ENCODE peak calls at places on chromosomes 11 and 22, in four cellular contexts. C is sigmoid colon, S is Peyer's patch, K is keratinocyte. D is an unnamed sample.

GRCh38 chr22:45604239-45604711 is 67.4 kb upstream of the ATXN10 start:
- DNase-seq in C (peak; percentile 52), K (peak; percentile 84), S (peak; percentile 6), D (no peak)

GRCh38 chr11:32186118-32186517 is 95.2 kb downstream of the RCN1 start:
- DNase-seq in K (no peak), C (no peak), S (no peak), D (no peak)

GRCh38 chr11:97621282-97621681 is 1231.5 kb downstream of the JRKL start:
- DNase-seq in S (no peak), K (no peak), C (no peak), D (no peak)

GRCh38 chr11:130052556-130052955 is 17.1 kb upstream of the APLP2 start:
- DNase-seq in S (no peak), K (no peak), C (no peak), D (no peak)

GRCh38 chr11:6523253-6523652 is 26.2 kb downstream of the DNHD1 start:
- DNase-seq in S (no peak), K (peak; percentile 45), C (no peak), D (no peak)

GRCh38 chr11:43327987-43328386 is 16.2 kb downstream of the API5 start:
- DNase-seq in C (no peak), S (no peak), K (peak; percentile 73), D (no peak)

GRCh38 chr22:45485271-45485670 is 17.4 kb upstream of the FBLN1 start:
- DNase-seq in C (no peak), K (no peak), S (no peak), D (no peak)

GRCh38 chr11:123063396-123064267 is 1.7 kb upstream of the HSPA8 start:
- DNase-seq in C (peak; percentile 79), S (no peak), K (no peak), D (peak; percentile 73)

GRCh38 chr11:12392672-12393071 is 15.3 kb downstream of the PARVA start:
- DNase-seq in K (peak; percentile 48), C (no peak), S (no peak), D (no peak)

GRCh38 chr22:38348751-38349496 is 31.7 kb upstream of the CSNK1E start:
- DNase-seq in C (peak; percentile 40), S (no peak), K (no peak), D (peak; percentile 38)

GRCh38 chr22:37581534-37581933 is 1.6 kb upstream of the LGALS2 start:
- DNase-seq in K (no peak), S (peak; percentile 63), C (no peak), D (no peak)

GRCh38 chr11:92455221-92455790 is 230.7 kb downstream of the FAT3 start:
- DNase-seq in S (no peak), C (no peak), K (no peak), D (no peak)

GRCh38 chr11:69127091-69127850 is 28.5 kb upstream of the SMIM38 start:
- DNase-seq in S (peak; percentile 27), K (no peak), C (no peak), D (no peak)

GRCh38 chr22:32745251-32745995 is 56.1 kb upstream of the TIMP3 start:
- DNase-seq in S (no peak), C (peak; percentile 85), K (peak; percentile 50), D (peak; percentile 74)

GRCh38 chr11:63012450-63013238 is 3.0 kb downstream of the SLC22A8 start:
- DNase-seq in C (peak; percentile 20), K (no peak), S (no peak), D (no peak)

GRCh38 chr11:2316169-2316962 is 14.6 kb downstream of the TSPAN32 start:
- DNase-seq in K (no peak), S (peak; percentile 33), C (no peak), D (no peak)

GRCh38 chr11:43681543-43681942 is 1.0 kb downstream of the HSD17B12 start:
- DNase-seq in S (no peak), K (no peak), C (no peak), D (no peak)

DNA sequence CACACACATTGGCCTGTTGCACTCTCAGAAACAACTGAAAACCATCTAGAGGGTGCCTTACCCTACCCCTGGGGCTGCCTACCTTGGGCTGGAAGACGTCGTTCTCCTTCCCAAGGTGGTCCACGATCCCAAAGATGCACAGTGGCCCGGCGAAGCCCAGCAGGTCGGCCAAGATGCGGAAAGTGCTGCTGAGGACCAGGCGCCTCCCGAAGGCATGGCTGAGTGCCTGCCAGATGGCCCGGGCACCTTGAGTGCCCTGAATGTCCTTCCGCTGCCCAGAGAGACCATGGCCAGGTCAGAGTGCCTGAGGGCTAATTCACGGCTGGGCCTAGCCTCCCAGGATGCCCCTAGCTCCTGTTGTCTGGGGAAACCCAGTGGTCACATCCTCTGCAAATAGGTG is 16.2 kb downstream of the ABCC8 start:
- DNase-seq in K (no peak), C (no peak), S (no peak), D (no peak)
- H3K9me3 ChIP-seq in K (no peaks in the 10 kb centered on the region), C (no peaks in the 10 kb centered on the region), S (no peaks in the 10 kb centered on the region), D (no peaks in the 10 kb centered on the region)

GRCh38 chr11:26823963-26824362 is 102.1 kb upstream of the SLC5A12 start:
- DNase-seq in K (no peak), C (no peak), S (no peak), D (no peak)
- TF ChIP-seq CTCF in K (no peak), C (no peak), S (no peak), D (no peak)

GRCh38 chr11:65355776-65356393 is 1.3 kb downstream of the TIGD3 start:
- DNase-seq in C (peak; percentile 73), S (peak; percentile 56), K (no peak), D (no peak)
- H3K4me3 ChIP-seq in C (peak overlapping the region; percentile 79), S (peak overlapping the region; percentile 86), K (peak overlapping the region; percentile 68), D (peak overlapping the region; percentile 56)

GRCh38 chr22:27303718-27304117 is 497.8 kb downstream of the MN1 start:
- DNase-seq in C (no peak), K (no peak), S (no peak), D (no peak)

GRCh38 chr22:27298387-27299141 is 503.0 kb downstream of the MN1 start:
- DNase-seq in K (no peak), C (no peak), S (no peak), D (no peak)

GRCh38 chr22:27299181-27300085 is 502.1 kb downstream of the MN1 start:
- DNase-seq in C (no peak), S (no peak), K (no peak), D (no peak)

GRCh38 chr22:27302501-27302900 is 499.1 kb downstream of the MN1 start:
- DNase-seq in S (no peak), K (no peak), C (no peak), D (no peak)

GRCh38 chr22:27300661-27301285 is 500.8 kb downstream of the MN1 start:
- DNase-seq in K (no peak), S (no peak), C (no peak), D (no peak)
- H3K9me3 ChIP-seq in K (no peaks in the 10 kb centered on the region), S (no peaks in the 10 kb centered on the region), C (no peaks in the 10 kb centered on the region), D (no peaks in the 10 kb centered on the region)

GRCh38 chr11:103901656-103902055 is 134.8 kb upstream of the DDI1 start:
- DNase-seq in C (no peak), S (no peak), K (no peak), D (no peak)

GRCh38 chr11:103903621-103904323 is 132.7 kb upstream of the DDI1 start:
- DNase-seq in K (no peak), C (no peak), S (no peak), D (no peak)

GRCh38 chr11:103906291-103906850 is 130.1 kb upstream of the DDI1 start:
- DNase-seq in S (no peak), C (no peak), K (no peak), D (no peak)

GRCh38 chr11:103904324-103904667 is 132.1 kb upstream of the DDI1 start:
- DNase-seq in K (no peak), C (no peak), S (no peak), D (no peak)

GRCh38 chr11:103903005-103903404 is 133.4 kb upstream of the DDI1 start:
- DNase-seq in K (no peak), C (no peak), S (no peak), D (no peak)
- TF ChIP-seq CTCF in K (no peak), C (no peak), S (no peak), D (no peak)

GRCh38 chr11:22343411-22344032 is 5.3 kb downstream of the SLC17A6 start:
- DNase-seq in S (no peak), K (no peak), C (no peak), D (no peak)

GRCh38 chr11:22342599-22343138 is 4.5 kb downstream of the SLC17A6 start:
- DNase-seq in K (no peak), C (no peak), S (no peak), D (no peak)

GRCh38 chr11:22341582-22341919 is 3.4 kb downstream of the SLC17A6 start:
- DNase-seq in K (no peak), S (no peak), C (no peak), D (no peak)

GRCh38 chr11:22338465-22338810 is 257 bp downstream of the SLC17A6 start:
- DNase-seq in S (no peak), C (no peak), K (no peak), D (no peak)

GRCh38 chr11:22340803-22341581 is 2.8 kb downstream of the SLC17A6 start:
- DNase-seq in S (no peak), K (no peak), C (no peak), D (no peak)
- H3K4me3 ChIP-seq in S (no peak overlapping the region), K (no peak overlapping the region), C (no peak overlapping the region), D (no peak overlapping the region)

DNA sequence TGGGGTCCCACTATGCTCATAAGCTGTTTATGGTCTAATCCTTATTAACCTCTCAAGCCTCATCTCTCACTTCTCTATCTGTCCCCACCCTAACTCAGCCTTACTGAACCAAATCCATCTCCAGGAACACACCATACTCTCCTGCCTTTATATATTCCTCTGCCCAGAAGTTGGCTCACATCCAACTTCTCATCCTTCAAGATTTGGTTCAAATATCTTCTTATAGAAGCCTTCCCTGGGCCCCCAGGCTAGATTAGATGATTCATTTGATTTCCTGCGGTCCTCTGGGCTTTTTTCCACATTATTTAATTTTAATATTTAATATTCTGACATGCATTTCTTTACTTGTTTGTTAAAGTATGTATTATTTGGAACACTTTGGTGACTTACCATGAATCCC is 23.2 kb downstream of the MEI1 start:
- DNase-seq in S (no peak), K (no peak), C (no peak), D (no peak)
- H3K9me3 ChIP-seq in S (no peaks in the 10 kb centered on the region), K (no peaks in the 10 kb centered on the region), C (no peaks in the 10 kb centered on the region), D (no peaks in the 10 kb centered on the region)

DNA sequence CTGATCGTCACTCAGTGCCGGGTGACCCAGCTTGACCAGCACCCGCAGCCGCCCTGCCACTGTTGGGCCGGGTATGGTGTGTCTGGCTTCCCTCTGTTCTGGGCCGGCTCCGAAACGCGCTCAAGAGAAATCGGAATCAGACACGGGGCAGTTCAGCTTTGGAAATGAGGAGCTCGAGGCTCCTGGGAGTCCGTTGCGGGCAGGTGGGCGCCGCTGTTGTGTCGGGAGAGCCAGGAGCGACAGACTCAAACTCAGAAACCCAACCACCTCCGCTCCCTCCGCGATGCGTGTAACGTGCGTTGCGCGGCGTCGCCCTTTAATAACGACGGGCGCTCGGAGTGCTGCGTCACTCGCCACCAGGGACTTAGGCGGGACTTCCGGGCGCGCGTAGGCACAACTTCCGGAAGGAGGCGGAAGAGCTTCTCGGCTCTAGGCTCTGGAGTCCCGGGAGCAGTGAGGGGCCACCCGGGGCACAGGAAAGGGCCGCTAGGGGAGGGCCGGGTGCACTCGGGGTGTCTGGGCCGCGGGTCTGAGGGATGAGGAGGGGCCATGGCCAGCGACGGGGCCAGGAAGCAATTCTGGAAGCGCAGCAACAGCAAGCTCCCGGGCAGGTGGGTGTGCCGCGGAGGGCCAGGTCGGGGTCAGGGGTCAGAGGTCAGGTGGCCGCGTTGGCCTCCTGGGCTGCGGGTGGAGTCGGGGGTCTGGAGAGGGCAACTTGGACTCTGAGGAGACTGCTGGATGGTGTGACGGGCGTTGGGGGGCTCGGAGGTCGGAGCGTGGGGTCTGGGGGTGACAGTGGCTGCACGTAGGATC is at the start of gene TBC1D22A:
- DNase-seq in K (peak; percentile 45), S (peak; percentile 96), C (peak; percentile 97), D (peak; percentile 96)
- TF ChIP-seq CTCF in K (no peak), S (peak; percentile 15), C (no peak), D (no peak)

D was measured in right atrium auricular region.